ENCODE peak calls at places on chromosome 19, in ten cellular contexts. D, I, G, A, O, B, Q, R, E and X are unnamed samples.
A peak's percentile ranks its signal among the peaks of the same experiment; 100 is the strongest.

GRCh38 chr19:7216373-7216902 is 77.8 kb downstream of the INSR start:
- DNase-seq in E (no peak), I (no peak), R (no peak), B (no peak), A (no peak), O (no peak), D (no peak), Q (no peak), G (no peak), X (no peak)

GRCh38 chr19:47608908-47609879 is at the start of gene BICRA:
- DNase-seq in D (peak; percentile 83), E (peak; percentile 82), R (peak; percentile 95), A (peak; percentile 78), O (peak; percentile 82), I (peak; percentile 91), B (peak; percentile 88), Q (peak; percentile 82), G (peak; percentile 87), X (peak; percentile 97)

GRCh38 chr19:36916991-36917390 is 859 bp downstream of the ZNF568 start:
- DNase-seq in O (no peak), E (no peak), A (peak; percentile 68), R (peak; percentile 11), G (no peak), B (no peak), I (no peak), D (no peak), Q (no peak), X (no peak)

GRCh38 chr19:21856751-21857150 is 20.8 kb upstream of the ZNF43 start:
- DNase-seq in E (no peak), D (no peak), O (no peak), G (no peak), A (no peak), Q (no peak), B (no peak), I (no peak), R (no peak), X (no peak)

GRCh38 chr19:16942583-16942982 is 53.8 kb downstream of the F2RL3 start:
- DNase-seq in I (no peak), O (no peak), G (no peak), E (no peak), D (no peak), R (no peak), A (no peak), Q (no peak), B (no peak), X (peak; percentile 13)

GRCh38 chr19:46634656-46635218 is 1.3 kb downstream of the GNG8 start:
- DNase-seq in D (no peak), Q (no peak), G (no peak), A (no peak), I (no peak), E (no peak), B (peak; percentile 55), O (no peak), R (peak; percentile 55), X (no peak)

GRCh38 chr19:47891622-47891922 is 5.5 kb upstream of the SULT2A1 start:
- DNase-seq in Q (no peak), O (no peak), D (no peak), E (no peak), I (no peak), R (no peak), A (no peak), B (no peak), G (no peak), X (no peak)

GRCh38 chr19:48999481-49000325 is 6.0 kb downstream of the RUVBL2 start:
- DNase-seq in A (peak; percentile 48), I (peak; percentile 77), O (no peak), Q (no peak), E (peak; percentile 51), D (no peak), R (peak; percentile 88), G (peak; percentile 60), B (peak; percentile 72), X (no peak)

GRCh38 chr19:34505321-34506025 is 23.9 kb downstream of the WTIP start:
- DNase-seq in G (no peak), E (no peak), R (no peak), O (no peak), I (no peak), A (no peak), B (no peak), Q (no peak), D (no peak), X (no peak)

GRCh38 chr19:35476149-35476548 is 14.1 kb downstream of the KRTDAP start:
- DNase-seq in Q (no peak), G (no peak), A (no peak), O (no peak), R (peak; percentile 35), E (no peak), I (no peak), D (no peak), B (no peak), X (no peak)

GRCh38 chr19:44927746-44928145 is 13.3 kb downstream of the APOC1 start:
- DNase-seq in D (no peak), A (no peak), R (no peak), B (no peak), O (no peak), Q (no peak), I (no peak), G (no peak), E (no peak), X (no peak)

GRCh38 chr19:48565090-48565489 is 13.1 kb downstream of the SULT2B1 start:
- DNase-seq in O (no peak), G (no peak), D (no peak), I (no peak), E (peak; percentile 31), B (no peak), Q (no peak), R (no peak), A (peak; percentile 53), X (no peak)

GRCh38 chr19:51361228-51361627 is 5.0 kb downstream of the ETFB start:
- DNase-seq in B (no peak), E (no peak), D (no peak), R (no peak), I (no peak), Q (no peak), A (no peak), O (no peak), G (no peak), X (no peak)

DNA sequence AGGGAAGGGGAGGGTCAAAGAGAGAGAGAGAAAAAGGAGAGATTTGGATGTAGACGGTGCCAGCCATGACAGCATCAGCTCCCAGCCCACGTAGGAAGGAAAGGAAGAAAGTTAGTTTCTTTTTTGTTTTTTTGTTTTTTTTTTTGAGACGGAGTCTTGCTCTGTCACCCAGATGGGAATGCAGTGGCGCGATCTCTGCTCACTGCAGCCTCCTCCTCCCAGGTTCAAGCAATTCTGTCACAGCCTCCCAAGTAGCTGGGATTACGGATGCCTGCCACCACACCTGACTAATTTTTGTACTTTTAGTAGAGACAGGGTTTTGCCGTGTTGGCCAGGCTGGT is 27.6 kb downstream of the ELL start:
- DNase-seq in E (no peak), Q (peak; percentile 55), B (no peak), I (no peak), D (no peak), R (no peak), G (no peak), O (no peak), A (no peak), X (no peak)
- H3K4me1 ChIP-seq in E (peaks cover 24% of the 10 kb centered on the region), Q (peaks cover 39% of the 10 kb centered on the region), B (peaks cover 52% of the 10 kb centered on the region), I (no peaks in the 10 kb centered on the region), D (peaks cover 58% of the 10 kb centered on the region), R (peaks cover 5% of the 10 kb centered on the region), G (peaks cover 61% of the 10 kb centered on the region), O (peaks cover 79% of the 10 kb centered on the region), A (no peaks in the 10 kb centered on the region), X (peaks cover 66% of the 10 kb centered on the region)

GRCh38 chr19:4867534-4868285 is at the start of gene PLIN3:
- DNase-seq in D (peak; percentile 98), I (peak; percentile 99), G (peak; percentile 96), Q (peak; percentile 97), E (peak; percentile 90), R (peak; percentile 95), B (peak; percentile 98), A (peak; percentile 98), O (peak; percentile 98), X (peak; percentile 96)
- H3K4me1 ChIP-seq in D (peaks cover 3% of the 10 kb centered on the region), I (no peaks in the 10 kb centered on the region), G (peaks cover 10% of the 10 kb centered on the region), Q (peaks cover 6% of the 10 kb centered on the region), E (peaks cover 17% of the 10 kb centered on the region), R (no peaks in the 10 kb centered on the region), B (peaks cover 8% of the 10 kb centered on the region), A (peaks cover 13% of the 10 kb centered on the region), O (peaks cover 16% of the 10 kb centered on the region), X (peaks cover 9% of the 10 kb centered on the region)

GRCh38 chr19:31761281-31761913 is 412.2 kb upstream of the TSHZ3 start:
- DNase-seq in A (no peak), B (no peak), E (no peak), D (no peak), I (no peak), R (peak; percentile 11), G (no peak), Q (no peak), O (no peak), X (no peak)

GRCh38 chr19:31759359-31759758 is 410.1 kb upstream of the TSHZ3 start:
- DNase-seq in E (no peak), B (no peak), Q (no peak), I (no peak), O (no peak), R (no peak), G (no peak), A (no peak), D (no peak), X (no peak)
- H3K4me1 ChIP-seq in E (no peaks in the 10 kb centered on the region), B (no peaks in the 10 kb centered on the region), Q (no peaks in the 10 kb centered on the region), I (no peaks in the 10 kb centered on the region), O (no peaks in the 10 kb centered on the region), R (no peaks in the 10 kb centered on the region), G (no peaks in the 10 kb centered on the region), A (no peaks in the 10 kb centered on the region), D (no peaks in the 10 kb centered on the region), X (no peaks in the 10 kb centered on the region)

GRCh38 chr19:14435320-14436050 is 2.4 kb downstream of the PKN1 start:
- DNase-seq in R (no peak), A (no peak), G (no peak), O (no peak), E (no peak), I (no peak), B (no peak), Q (no peak), D (no peak), X (no peak)

GRCh38 chr19:14432817-14433453 is at the start of gene PKN1:
- DNase-seq in G (peak; percentile 46), D (peak; percentile 68), I (no peak), Q (peak; percentile 53), O (no peak), E (peak; percentile 66), R (peak; percentile 91), B (peak; percentile 72), A (peak; percentile 81), X (peak; percentile 95)

GRCh38 chr19:14433454-14434156 is 499 bp downstream of the PKN1 start:
- DNase-seq in Q (peak; percentile 29), I (no peak), B (peak; percentile 82), E (peak; percentile 58), R (peak; percentile 48), G (peak; percentile 40), A (no peak), O (no peak), D (peak; percentile 33), X (peak; percentile 86)

GRCh38 chr19:14434543-14435319 is 1.6 kb downstream of the PKN1 start:
- DNase-seq in D (peak; percentile 78), A (no peak), O (peak; percentile 81), Q (peak; percentile 41), I (peak; percentile 85), B (peak; percentile 55), E (peak; percentile 84), R (no peak), G (peak; percentile 21), X (no peak)

DNA sequence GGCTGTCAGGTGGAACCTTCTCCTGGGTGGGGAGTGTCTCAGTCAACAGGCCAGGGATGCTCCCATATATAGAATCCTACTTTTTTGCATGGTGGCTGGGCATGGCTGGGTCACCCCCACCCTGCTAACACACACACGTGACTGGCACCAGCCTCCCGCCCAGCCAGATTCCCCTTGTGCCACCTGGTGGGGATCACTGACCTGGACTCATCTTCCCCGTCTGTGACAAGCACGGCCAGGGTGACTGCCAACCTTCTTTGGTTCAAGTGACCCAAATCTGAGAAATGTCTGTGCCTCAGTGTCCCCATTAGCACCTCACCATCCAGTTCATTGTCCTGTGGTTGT is 1.0 kb downstream of the PKN1 start:
- DNase-seq in Q (no peak), R (no peak), E (peak; percentile 51), I (no peak), A (no peak), O (no peak), D (no peak), B (no peak), G (peak; percentile 19), X (no peak)
- H3K4me1 ChIP-seq in Q (peaks cover 14% of the 10 kb centered on the region), R (peaks cover 10% of the 10 kb centered on the region), E (peaks cover 24% of the 10 kb centered on the region), I (no peaks in the 10 kb centered on the region), A (peaks cover 6% of the 10 kb centered on the region), O (peaks cover 38% of the 10 kb centered on the region), D (peaks cover 58% of the 10 kb centered on the region), B (peaks cover 13% of the 10 kb centered on the region), G (peaks cover 32% of the 10 kb centered on the region), X (peaks cover 48% of the 10 kb centered on the region)